ENCODE peak calls at places on chromosomes 7 and 10, in ten cellular contexts. One of them, this sample, is unnamed.

GRCh38 chr10:72096115-72097000 is 8.0 kb upstream of the SPOCK2 start:
- DNase-seq in brain microvascular endothelial cell: peak
- DNase-seq in BJ: no peak
- DNase-seq in neural progenitor cell: peak
- DNase-seq in AG04450: no peak
- DNase-seq in ascending aorta: no peak
- DNase-seq in OCI-LY7: no peak
- DNase-seq in PC-3: no peak
- DNase-seq in astrocyte of the spinal cord: peak
- DNase-seq in cardiac muscle cell: peak
- DNase-seq in this sample: no peak

GRCh38 chr7:29989257-29989995 is at the start of gene SCRN1:
- DNase-seq in brain microvascular endothelial cell: no peak
- DNase-seq in BJ: no peak
- DNase-seq in neural progenitor cell: peak
- DNase-seq in AG04450: no peak
- DNase-seq in ascending aorta: peak
- DNase-seq in OCI-LY7: peak
- DNase-seq in PC-3: peak
- DNase-seq in astrocyte of the spinal cord: peak
- DNase-seq in cardiac muscle cell: no peak
- DNase-seq in this sample: no peak

GRCh38 chr7:311796-312195 is 21.8 kb downstream of the FOXL3 start:
- DNase-seq in brain microvascular endothelial cell: no peak
- DNase-seq in BJ: no peak
- DNase-seq in neural progenitor cell: no peak
- DNase-seq in AG04450: no peak
- DNase-seq in ascending aorta: no peak
- DNase-seq in OCI-LY7: no peak
- DNase-seq in PC-3: no peak
- DNase-seq in astrocyte of the spinal cord: no peak
- DNase-seq in cardiac muscle cell: no peak
- DNase-seq in this sample: no peak

GRCh38 chr10:22230331-22230833 is 12.6 kb upstream of the EBLN1 start:
- DNase-seq in brain microvascular endothelial cell: peak
- DNase-seq in BJ: no peak
- DNase-seq in neural progenitor cell: peak
- DNase-seq in AG04450: no peak
- DNase-seq in ascending aorta: no peak
- DNase-seq in OCI-LY7: peak
- DNase-seq in PC-3: peak
- DNase-seq in astrocyte of the spinal cord: peak
- DNase-seq in cardiac muscle cell: peak
- DNase-seq in this sample: no peak

GRCh38 chr10:97701438-97702064 is 12.0 kb upstream of the MARVELD1 start:
- DNase-seq in brain microvascular endothelial cell: peak
- DNase-seq in BJ: no peak
- DNase-seq in neural progenitor cell: peak
- DNase-seq in AG04450: peak
- DNase-seq in ascending aorta: peak
- DNase-seq in OCI-LY7: peak
- DNase-seq in PC-3: peak
- DNase-seq in astrocyte of the spinal cord: peak
- DNase-seq in cardiac muscle cell: peak
- DNase-seq in this sample: no peak

GRCh38 chr7:155490697-155491628 is 33.0 kb downstream of the EN2 start:
- DNase-seq in brain microvascular endothelial cell: no peak
- DNase-seq in BJ: no peak
- DNase-seq in neural progenitor cell: peak
- DNase-seq in AG04450: no peak
- DNase-seq in ascending aorta: peak
- DNase-seq in OCI-LY7: no peak
- DNase-seq in PC-3: no peak
- DNase-seq in astrocyte of the spinal cord: no peak
- DNase-seq in cardiac muscle cell: peak
- DNase-seq in this sample: no peak

GRCh38 chr10:44370731-44371248 is 14.1 kb downstream of the CXCL12 start:
- DNase-seq in brain microvascular endothelial cell: no peak
- DNase-seq in BJ: no peak
- DNase-seq in neural progenitor cell: peak
- DNase-seq in AG04450: no peak
- DNase-seq in ascending aorta: no peak
- DNase-seq in OCI-LY7: no peak
- DNase-seq in PC-3: no peak
- DNase-seq in astrocyte of the spinal cord: no peak
- DNase-seq in cardiac muscle cell: peak
- DNase-seq in this sample: no peak

GRCh38 chr7:78095549-78095948 is 297.0 kb downstream of the PHTF2 start:
- DNase-seq in brain microvascular endothelial cell: peak
- DNase-seq in BJ: peak
- DNase-seq in neural progenitor cell: no peak
- DNase-seq in AG04450: no peak
- DNase-seq in ascending aorta: no peak
- DNase-seq in OCI-LY7: no peak
- DNase-seq in PC-3: no peak
- DNase-seq in astrocyte of the spinal cord: peak
- DNase-seq in cardiac muscle cell: peak
- DNase-seq in this sample: no peak

GRCh38 chr7:129609666-129610065 is 1.9 kb upstream of the NRF1 start:
- DNase-seq in brain microvascular endothelial cell: no peak
- DNase-seq in BJ: no peak
- DNase-seq in neural progenitor cell: no peak
- DNase-seq in AG04450: no peak
- DNase-seq in ascending aorta: no peak
- DNase-seq in OCI-LY7: no peak
- DNase-seq in PC-3: no peak
- DNase-seq in astrocyte of the spinal cord: no peak
- DNase-seq in cardiac muscle cell: no peak
- DNase-seq in this sample: no peak

GRCh38 chr7:129613016-129613337 is 1.5 kb downstream of the NRF1 start:
- DNase-seq in brain microvascular endothelial cell: no peak
- DNase-seq in BJ: no peak
- DNase-seq in neural progenitor cell: no peak
- DNase-seq in AG04450: no peak
- DNase-seq in ascending aorta: no peak
- DNase-seq in OCI-LY7: no peak
- DNase-seq in PC-3: no peak
- DNase-seq in astrocyte of the spinal cord: no peak
- DNase-seq in cardiac muscle cell: no peak
- DNase-seq in this sample: no peak

GRCh38 chr7:129612112-129613015 is 844 bp downstream of the NRF1 start:
- DNase-seq in brain microvascular endothelial cell: no peak
- DNase-seq in BJ: no peak
- DNase-seq in neural progenitor cell: peak
- DNase-seq in AG04450: no peak
- DNase-seq in ascending aorta: peak
- DNase-seq in OCI-LY7: peak
- DNase-seq in PC-3: peak
- DNase-seq in astrocyte of the spinal cord: peak
- DNase-seq in cardiac muscle cell: peak
- DNase-seq in this sample: no peak

GRCh38 chr7:129610709-129611245 is 743 bp upstream of the NRF1 start:
- DNase-seq in brain microvascular endothelial cell: no peak
- DNase-seq in BJ: no peak
- DNase-seq in neural progenitor cell: peak
- DNase-seq in AG04450: no peak
- DNase-seq in ascending aorta: no peak
- DNase-seq in OCI-LY7: no peak
- DNase-seq in PC-3: no peak
- DNase-seq in astrocyte of the spinal cord: no peak
- DNase-seq in cardiac muscle cell: no peak
- DNase-seq in this sample: no peak

DNA sequence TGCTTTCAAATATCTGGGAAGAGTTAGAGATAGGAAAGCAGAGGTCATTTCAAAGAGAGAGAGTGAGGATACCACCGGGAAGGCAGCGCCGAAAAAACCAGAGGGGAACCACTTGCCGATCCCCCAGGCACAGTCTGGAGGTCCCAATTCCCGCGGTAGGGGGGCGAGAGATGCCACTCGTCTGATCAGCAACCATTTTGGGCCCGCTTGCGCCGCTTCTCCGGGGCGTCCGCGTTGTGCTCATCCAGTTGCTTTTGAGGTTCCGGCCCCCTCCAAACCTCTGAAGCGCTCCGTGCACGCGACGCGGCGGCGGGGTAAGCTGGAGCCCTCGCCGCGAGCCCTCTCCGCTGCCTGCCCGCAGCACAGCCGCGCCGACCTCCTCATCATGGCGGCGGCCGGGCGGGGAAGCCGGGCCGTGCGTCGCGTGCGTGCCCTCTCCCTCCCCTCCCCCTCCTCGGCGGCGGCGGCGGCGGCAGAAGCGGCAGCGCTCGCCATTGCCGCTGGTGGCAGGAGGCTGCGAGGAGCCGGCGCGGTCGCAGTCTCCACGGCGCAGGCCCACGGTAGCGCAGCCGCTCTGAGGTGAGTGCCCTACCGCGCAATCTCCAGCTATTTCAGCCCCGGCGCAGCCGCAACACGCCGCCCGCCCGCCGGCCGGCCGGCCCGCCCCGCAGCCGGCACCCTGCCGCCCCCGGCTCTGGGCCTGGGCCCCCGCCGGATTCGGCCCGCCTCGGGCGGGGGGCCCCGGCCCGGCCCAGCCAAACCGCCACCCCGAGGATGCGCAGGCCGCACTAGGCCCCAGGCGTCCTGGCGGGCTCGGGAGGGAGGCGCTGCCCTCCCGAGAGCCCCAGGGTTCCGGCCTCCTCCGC is at the start of gene NRF1:
- DNase-seq in brain microvascular endothelial cell: peak
- DNase-seq in BJ: peak
- DNase-seq in neural progenitor cell: peak
- DNase-seq in AG04450: peak
- DNase-seq in ascending aorta: peak
- DNase-seq in OCI-LY7: peak
- DNase-seq in PC-3: peak
- DNase-seq in astrocyte of the spinal cord: peak
- DNase-seq in cardiac muscle cell: peak
- DNase-seq in this sample: no peak
- TF ChIP-seq CTCF in brain microvascular endothelial cell: peak
- TF ChIP-seq CTCF in BJ: no peak
- TF ChIP-seq CTCF in neural progenitor cell: no peak
- TF ChIP-seq CTCF in AG04450: no peak
- TF ChIP-seq CTCF in ascending aorta: no peak
- TF ChIP-seq CTCF in OCI-LY7: no peak
- TF ChIP-seq CTCF in PC-3: no peak
- TF ChIP-seq CTCF in astrocyte of the spinal cord: peak
- TF ChIP-seq CTCF in cardiac muscle cell: peak
- TF ChIP-seq CTCF in this sample: no peak

DNA sequence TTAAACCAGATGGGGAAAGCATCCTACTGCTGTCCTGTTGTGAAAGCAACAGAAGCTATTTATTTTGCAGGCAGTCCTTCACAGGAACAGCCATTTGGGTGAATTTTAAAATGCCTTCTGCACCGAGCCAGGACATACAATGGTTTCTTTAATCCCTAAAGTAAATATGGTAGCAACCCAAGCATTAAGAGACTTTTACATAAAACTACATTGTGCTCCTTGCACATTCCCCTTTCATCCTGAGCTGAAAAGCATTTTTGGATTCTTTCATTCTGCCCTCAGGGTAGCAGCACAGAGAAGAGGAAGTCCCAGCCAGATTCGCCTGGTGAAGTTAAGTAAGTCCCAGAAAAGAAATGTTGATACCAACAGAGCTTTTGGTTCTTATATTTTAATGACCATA is 84.0 kb upstream of the FAM3C start:
- DNase-seq in brain microvascular endothelial cell: no peak
- DNase-seq in BJ: no peak
- DNase-seq in neural progenitor cell: peak
- DNase-seq in AG04450: no peak
- DNase-seq in ascending aorta: no peak
- DNase-seq in OCI-LY7: peak
- DNase-seq in PC-3: peak
- DNase-seq in astrocyte of the spinal cord: no peak
- DNase-seq in cardiac muscle cell: no peak
- DNase-seq in this sample: no peak
- H3K4me3 ChIP-seq in brain microvascular endothelial cell: no peak
- H3K4me3 ChIP-seq in BJ: no peak
- H3K4me3 ChIP-seq in neural progenitor cell: peak
- H3K4me3 ChIP-seq in AG04450: no peak
- H3K4me3 ChIP-seq in ascending aorta: no peak
- H3K4me3 ChIP-seq in OCI-LY7: no peak
- H3K4me3 ChIP-seq in PC-3: no peak
- H3K4me3 ChIP-seq in astrocyte of the spinal cord: no peak
- H3K4me3 ChIP-seq in cardiac muscle cell: no peak
- H3K4me3 ChIP-seq in this sample: no peak

GRCh38 chr10:100866575-100867098 is 46.1 kb upstream of the SLF2 start:
- DNase-seq in brain microvascular endothelial cell: no peak
- DNase-seq in BJ: no peak
- DNase-seq in neural progenitor cell: peak
- DNase-seq in AG04450: no peak
- DNase-seq in ascending aorta: no peak
- DNase-seq in OCI-LY7: no peak
- DNase-seq in PC-3: no peak
- DNase-seq in astrocyte of the spinal cord: no peak
- DNase-seq in cardiac muscle cell: no peak
- DNase-seq in this sample: no peak
- TF ChIP-seq CTCF in brain microvascular endothelial cell: no peak
- TF ChIP-seq CTCF in BJ: no peak
- TF ChIP-seq CTCF in neural progenitor cell: no peak
- TF ChIP-seq CTCF in AG04450: no peak
- TF ChIP-seq CTCF in ascending aorta: no peak
- TF ChIP-seq CTCF in OCI-LY7: no peak
- TF ChIP-seq CTCF in PC-3: no peak
- TF ChIP-seq CTCF in astrocyte of the spinal cord: no peak
- TF ChIP-seq CTCF in cardiac muscle cell: no peak
- TF ChIP-seq CTCF in this sample: no peak

GRCh38 chr10:104642001-104642270 is 846 bp downstream of the SORCS3 start:
- DNase-seq in brain microvascular endothelial cell: no peak
- DNase-seq in BJ: no peak
- DNase-seq in neural progenitor cell: peak
- DNase-seq in AG04450: no peak
- DNase-seq in ascending aorta: no peak
- DNase-seq in OCI-LY7: no peak
- DNase-seq in PC-3: no peak
- DNase-seq in astrocyte of the spinal cord: no peak
- DNase-seq in cardiac muscle cell: no peak
- DNase-seq in this sample: no peak

GRCh38 chr10:104643023-104643663 is 2.1 kb downstream of the SORCS3 start:
- DNase-seq in brain microvascular endothelial cell: no peak
- DNase-seq in BJ: no peak
- DNase-seq in neural progenitor cell: no peak
- DNase-seq in AG04450: no peak
- DNase-seq in ascending aorta: no peak
- DNase-seq in OCI-LY7: no peak
- DNase-seq in PC-3: no peak
- DNase-seq in astrocyte of the spinal cord: no peak
- DNase-seq in cardiac muscle cell: no peak
- DNase-seq in this sample: no peak

GRCh38 chr10:104640339-104641149 is 546 bp upstream of the SORCS3 start:
- DNase-seq in brain microvascular endothelial cell: no peak
- DNase-seq in BJ: no peak
- DNase-seq in neural progenitor cell: peak
- DNase-seq in AG04450: no peak
- DNase-seq in ascending aorta: no peak
- DNase-seq in OCI-LY7: no peak
- DNase-seq in PC-3: no peak
- DNase-seq in astrocyte of the spinal cord: peak
- DNase-seq in cardiac muscle cell: no peak
- DNase-seq in this sample: no peak

GRCh38 chr10:104641150-104642000 is at the start of gene SORCS3:
- DNase-seq in brain microvascular endothelial cell: no peak
- DNase-seq in BJ: no peak
- DNase-seq in neural progenitor cell: peak
- DNase-seq in AG04450: no peak
- DNase-seq in ascending aorta: no peak
- DNase-seq in OCI-LY7: no peak
- DNase-seq in PC-3: no peak
- DNase-seq in astrocyte of the spinal cord: peak
- DNase-seq in cardiac muscle cell: no peak
- DNase-seq in this sample: no peak

DNA sequence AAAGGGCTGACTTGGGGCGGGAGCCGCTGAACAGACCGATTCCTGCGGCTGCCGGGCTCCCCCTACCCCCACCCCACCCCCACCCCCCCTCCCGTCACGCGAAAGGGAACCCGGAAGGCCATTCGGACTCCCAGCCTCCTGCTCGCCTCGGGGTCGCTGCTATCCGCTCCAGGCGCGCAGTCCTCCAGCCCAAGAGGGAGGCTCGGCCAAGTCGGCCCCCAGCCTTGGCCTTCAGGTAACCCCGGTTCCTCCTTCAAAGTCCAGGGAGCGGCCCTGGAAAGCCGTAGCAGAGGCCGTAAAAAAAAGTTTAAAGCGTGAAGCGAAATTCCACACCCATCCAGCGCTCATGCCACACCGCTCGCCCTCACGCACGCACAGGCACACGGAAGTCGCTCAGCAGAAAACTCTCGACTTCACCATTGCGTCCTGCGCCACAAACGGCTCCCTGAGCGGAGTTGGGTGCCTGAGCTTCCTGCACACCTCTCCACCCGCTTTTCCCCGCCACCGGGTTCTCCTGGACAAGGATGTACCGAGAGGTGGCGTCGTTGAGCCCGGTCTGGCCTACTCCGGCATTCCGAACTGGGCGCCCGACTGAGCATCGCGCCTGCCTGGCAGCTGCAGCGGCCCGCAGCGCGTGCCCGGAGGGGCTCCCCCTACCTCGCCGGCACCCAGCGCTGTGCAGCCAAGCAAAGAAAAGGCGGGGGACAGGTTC is 1.4 kb downstream of the SORCS3 start:
- DNase-seq in brain microvascular endothelial cell: no peak
- DNase-seq in BJ: no peak
- DNase-seq in neural progenitor cell: peak
- DNase-seq in AG04450: no peak
- DNase-seq in ascending aorta: no peak
- DNase-seq in OCI-LY7: no peak
- DNase-seq in PC-3: no peak
- DNase-seq in astrocyte of the spinal cord: peak
- DNase-seq in cardiac muscle cell: peak
- DNase-seq in this sample: no peak
- H3K4me3 ChIP-seq in brain microvascular endothelial cell: no peak
- H3K4me3 ChIP-seq in BJ: no peak
- H3K4me3 ChIP-seq in neural progenitor cell: peak
- H3K4me3 ChIP-seq in AG04450: no peak
- H3K4me3 ChIP-seq in ascending aorta: no peak
- H3K4me3 ChIP-seq in OCI-LY7: no peak
- H3K4me3 ChIP-seq in PC-3: no peak
- H3K4me3 ChIP-seq in astrocyte of the spinal cord: no peak
- H3K4me3 ChIP-seq in cardiac muscle cell: peak
- H3K4me3 ChIP-seq in this sample: peak